ENCODE peak calls at places on chromosomes 7 and 10, in four cellular contexts. One of them, this sample, is unnamed. For H3K4me1, the result is how much of the 10 kb centered on the place peaks cover.

GRCh38 chr10:32256613-32257437 is 90.1 kb downstream of the EPC1 start:
- DNase-seq in spleen: peak
- DNase-seq in prostate gland: peak
- DNase-seq in tibial nerve: peak
- DNase-seq in this sample: no peak

GRCh38 chr7:39379416-39379815 is 186.8 kb upstream of the YAE1 start:
- DNase-seq in spleen: no peak
- DNase-seq in prostate gland: no peak
- DNase-seq in tibial nerve: no peak
- DNase-seq in this sample: no peak

GRCh38 chr10:58952747-58953466 is 223.5 kb upstream of the PHYHIPL start:
- DNase-seq in spleen: no peak
- DNase-seq in tibial nerve: peak
- DNase-seq in prostate gland: peak
- DNase-seq in this sample: no peak

GRCh38 chr7:87448427-87448826 is 27.1 kb downstream of the ABCB4 start:
- DNase-seq in tibial nerve: no peak
- DNase-seq in prostate gland: no peak
- DNase-seq in spleen: no peak
- DNase-seq in this sample: no peak

GRCh38 chr10:71921319-71922027 is 42.7 kb upstream of the CHST3 start:
- DNase-seq in spleen: no peak
- DNase-seq in prostate gland: no peak
- DNase-seq in tibial nerve: no peak
- DNase-seq in this sample: peak

GRCh38 chr7:81715984-81716588 is 53.8 kb downstream of the HGF start:
- DNase-seq in prostate gland: no peak
- DNase-seq in spleen: no peak
- DNase-seq in tibial nerve: no peak
- DNase-seq in this sample: no peak

GRCh38 chr7:47543056-47543455 is 38.9 kb downstream of the TNS3 start:
- DNase-seq in prostate gland: no peak
- DNase-seq in tibial nerve: no peak
- DNase-seq in spleen: peak
- DNase-seq in this sample: no peak

GRCh38 chr10:30034433-30035137 is 24.8 kb downstream of the JCAD start:
- DNase-seq in tibial nerve: no peak
- DNase-seq in spleen: no peak
- DNase-seq in prostate gland: no peak
- DNase-seq in this sample: no peak

GRCh38 chr10:100510533-100511308 is 8.9 kb downstream of the SEC31B start:
- DNase-seq in tibial nerve: no peak
- DNase-seq in spleen: no peak
- DNase-seq in prostate gland: peak
- DNase-seq in this sample: no peak

GRCh38 chr10:118595598-118596425 is at the start of gene PRLHR:
- DNase-seq in spleen: no peak
- DNase-seq in prostate gland: no peak
- DNase-seq in tibial nerve: no peak
- DNase-seq in this sample: no peak

GRCh38 chr7:29337628-29338116 is 143.1 kb downstream of the CHN2 start:
- DNase-seq in prostate gland: no peak
- DNase-seq in tibial nerve: no peak
- DNase-seq in spleen: no peak
- DNase-seq in this sample: no peak

GRCh38 chr7:25068814-25069213 is 56.2 kb downstream of the CYCS start:
- DNase-seq in tibial nerve: no peak
- DNase-seq in prostate gland: no peak
- DNase-seq in spleen: no peak
- DNase-seq in this sample: no peak

GRCh38 chr10:111835562-111835961 is 348.0 kb downstream of the GPAM start:
- DNase-seq in prostate gland: no peak
- DNase-seq in spleen: no peak
- DNase-seq in tibial nerve: no peak
- DNase-seq in this sample: peak

GRCh38 chr7:2661602-2662272 is 26.3 kb upstream of the AMZ1 start:
- DNase-seq in tibial nerve: no peak
- DNase-seq in prostate gland: no peak
- DNase-seq in spleen: peak
- DNase-seq in this sample: peak
- TF ChIP-seq CTCF in tibial nerve: no peak
- TF ChIP-seq CTCF in prostate gland: no peak
- TF ChIP-seq CTCF in spleen: no peak
- TF ChIP-seq CTCF in this sample: no peak

DNA sequence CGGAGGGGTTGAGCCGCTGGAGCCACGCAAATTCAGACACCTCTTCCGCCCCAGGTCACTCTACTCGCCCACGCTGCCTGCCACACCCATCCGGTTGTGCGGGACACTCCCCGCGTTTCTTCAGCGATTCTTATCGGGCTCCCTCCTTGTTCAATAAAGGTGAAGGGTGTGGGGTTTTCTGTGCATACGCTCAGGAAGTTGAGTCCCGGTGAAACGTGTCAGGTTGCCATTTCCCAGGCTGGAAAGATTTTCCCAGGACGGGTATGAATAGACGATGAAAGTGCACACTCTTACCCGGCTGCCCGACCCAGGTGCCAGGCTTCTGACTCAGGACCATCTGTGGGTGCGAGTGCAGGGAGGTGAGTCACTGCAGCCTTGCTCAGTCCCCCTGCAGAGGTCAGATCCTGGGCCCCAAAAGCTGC is 22.0 kb downstream of the KLF6 start:
- DNase-seq in prostate gland: no peak
- DNase-seq in tibial nerve: no peak
- DNase-seq in spleen: no peak
- DNase-seq in this sample: no peak
- H3K4me1 ChIP-seq in prostate gland: under half
- H3K4me1 ChIP-seq in tibial nerve: under half
- H3K4me1 ChIP-seq in spleen: half or more
- H3K4me1 ChIP-seq in this sample: under half

GRCh38 chr7:13031481-13031880 is 344.0 kb downstream of the ARL4A start:
- DNase-seq in prostate gland: no peak
- DNase-seq in spleen: no peak
- DNase-seq in tibial nerve: no peak
- DNase-seq in this sample: no peak
- TF ChIP-seq CTCF in prostate gland: no peak
- TF ChIP-seq CTCF in spleen: no peak
- TF ChIP-seq CTCF in tibial nerve: no peak
- TF ChIP-seq CTCF in this sample: no peak

DNA sequence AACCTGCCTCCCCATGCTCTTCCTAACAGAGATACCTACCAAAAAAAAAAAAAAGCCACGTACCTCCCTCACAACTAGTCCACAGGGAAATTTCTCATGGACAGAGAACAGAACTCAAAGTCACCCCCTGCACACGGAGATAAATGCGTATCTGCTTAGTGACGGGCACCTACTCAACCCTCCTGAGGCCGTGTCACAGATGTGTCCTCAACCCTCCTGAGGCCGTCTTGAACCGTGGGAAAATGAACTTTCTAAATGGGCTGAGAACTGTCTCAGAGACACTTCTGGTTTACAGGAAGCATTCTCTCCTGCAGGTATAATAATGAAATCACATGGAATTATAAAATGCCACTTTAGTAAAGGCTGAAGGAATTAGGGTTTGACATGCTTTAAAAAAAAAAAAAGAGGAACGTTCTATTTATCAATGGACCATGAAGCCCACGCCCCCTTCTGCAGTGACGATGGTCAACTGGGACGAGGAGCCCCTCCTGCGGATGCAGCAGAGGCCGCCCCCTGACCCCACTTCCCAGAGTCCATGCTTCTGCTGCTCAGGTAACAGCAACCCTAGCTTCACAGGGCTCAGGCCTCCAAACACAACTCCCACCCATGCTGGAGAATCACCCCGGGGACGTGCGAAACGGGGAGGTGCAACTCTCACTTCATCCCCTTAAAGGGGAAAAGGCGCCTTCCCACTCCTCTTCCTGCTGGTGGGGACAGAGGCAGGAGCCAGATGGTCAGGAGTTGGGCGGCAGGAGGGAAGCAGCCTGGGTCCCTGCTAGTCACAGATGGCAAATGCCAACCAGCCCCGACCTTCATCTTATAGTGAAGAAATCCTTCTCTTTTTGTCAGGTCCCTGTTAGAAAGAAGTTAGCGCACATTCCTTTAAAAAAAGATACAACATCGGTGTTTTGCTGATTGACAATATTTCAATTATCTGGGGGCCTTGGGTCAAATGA is 155.6 kb downstream of the DIP2C start:
- DNase-seq in prostate gland: no peak
- DNase-seq in tibial nerve: no peak
- DNase-seq in spleen: peak
- DNase-seq in this sample: no peak
- H3K4me1 ChIP-seq in prostate gland: under half
- H3K4me1 ChIP-seq in tibial nerve: under half
- H3K4me1 ChIP-seq in spleen: under half
- H3K4me1 ChIP-seq in this sample: under half

GRCh38 chr10:81348003-81348402 is 527.0 kb upstream of the NRG3 start:
- DNase-seq in prostate gland: no peak
- DNase-seq in tibial nerve: no peak
- DNase-seq in spleen: no peak
- DNase-seq in this sample: no peak
- TF ChIP-seq CTCF in prostate gland: no peak
- TF ChIP-seq CTCF in tibial nerve: no peak
- TF ChIP-seq CTCF in spleen: no peak
- TF ChIP-seq CTCF in this sample: no peak

GRCh38 chr7:27242046-27242579 is 489 bp upstream of the EVX1 start:
- DNase-seq in prostate gland: no peak
- DNase-seq in tibial nerve: no peak
- DNase-seq in spleen: no peak
- DNase-seq in this sample: no peak
- H3K4me1 ChIP-seq in prostate gland: under half
- H3K4me1 ChIP-seq in tibial nerve: under half
- H3K4me1 ChIP-seq in spleen: under half
- H3K4me1 ChIP-seq in this sample: under half

GRCh38 chr7:94008537-94008936 is 4.4 kb upstream of the BET1 start:
- DNase-seq in spleen: no peak
- DNase-seq in tibial nerve: no peak
- DNase-seq in prostate gland: no peak
- DNase-seq in this sample: no peak

GRCh38 chr7:94011714-94012353 is 7.7 kb upstream of the BET1 start:
- DNase-seq in spleen: peak
- DNase-seq in tibial nerve: no peak
- DNase-seq in prostate gland: no peak
- DNase-seq in this sample: no peak

GRCh38 chr7:94015538-94015937 is 11.4 kb upstream of the BET1 start:
- DNase-seq in spleen: no peak
- DNase-seq in tibial nerve: no peak
- DNase-seq in prostate gland: no peak
- DNase-seq in this sample: no peak

GRCh38 chr7:94012748-94013147 is 8.6 kb upstream of the BET1 start:
- DNase-seq in spleen: no peak
- DNase-seq in tibial nerve: no peak
- DNase-seq in prostate gland: no peak
- DNase-seq in this sample: no peak
- TF ChIP-seq CTCF in spleen: no peak
- TF ChIP-seq CTCF in tibial nerve: no peak
- TF ChIP-seq CTCF in prostate gland: no peak
- TF ChIP-seq CTCF in this sample: no peak

GRCh38 chr10:5242585-5242984 is 45.9 kb downstream of the AKR1C4 start:
- DNase-seq in prostate gland: no peak
- DNase-seq in tibial nerve: no peak
- DNase-seq in spleen: no peak
- DNase-seq in this sample: no peak
- H3K4me1 ChIP-seq in prostate gland: under half
- H3K4me1 ChIP-seq in tibial nerve: under half
- H3K4me1 ChIP-seq in spleen: under half
- H3K4me1 ChIP-seq in this sample: under half